ENCODE peak calls at places on chromosomes 6 and 20, in five cellular contexts. One of them, this sample, is unnamed.

GRCh38 chr20:20864346-20865096 is 152.1 kb upstream of the RALGAPA2 start:
- DNase-seq in H1: no peak
- DNase-seq in tibial nerve: no peak
- DNase-seq in sigmoid colon: no peak
- DNase-seq in SK-N-SH: no peak
- DNase-seq in this sample: no peak

GRCh38 chr6:11968241-11968806 is 43.8 kb upstream of the HIVEP1 start:
- DNase-seq in H1: no peak
- DNase-seq in sigmoid colon: no peak
- DNase-seq in tibial nerve: no peak
- DNase-seq in SK-N-SH: no peak
- DNase-seq in this sample: no peak

GRCh38 chr20:20333866-20334265 is 34.0 kb upstream of the INSM1 start:
- DNase-seq in tibial nerve: no peak
- DNase-seq in SK-N-SH: no peak
- DNase-seq in sigmoid colon: no peak
- DNase-seq in H1: no peak
- DNase-seq in this sample: no peak

GRCh38 chr6:56387621-56388413 is 140.4 kb upstream of the COL21A1 start:
- DNase-seq in tibial nerve: no peak
- DNase-seq in sigmoid colon: no peak
- DNase-seq in SK-N-SH: no peak
- DNase-seq in H1: no peak
- DNase-seq in this sample: no peak

GRCh38 chr6:3820563-3820962 is 28.6 kb upstream of the FAM50B start:
- DNase-seq in H1: no peak
- DNase-seq in SK-N-SH: no peak
- DNase-seq in sigmoid colon: no peak
- DNase-seq in tibial nerve: peak; percentile 41
- DNase-seq in this sample: no peak

GRCh38 chr20:40689943-40690835 is 1.2 kb upstream of the MAFB start:
- DNase-seq in sigmoid colon: peak; percentile 95
- DNase-seq in H1: peak; percentile 82
- DNase-seq in SK-N-SH: peak; percentile 89
- DNase-seq in tibial nerve: peak; percentile 92
- DNase-seq in this sample: peak; percentile 93

GRCh38 chr6:130680118-130680517 is 147.1 kb upstream of the SMLR1 start:
- DNase-seq in tibial nerve: no peak
- DNase-seq in sigmoid colon: no peak
- DNase-seq in SK-N-SH: no peak
- DNase-seq in H1: no peak
- DNase-seq in this sample: no peak

GRCh38 chr20:462199-462991 is at the start of gene TBC1D20:
- DNase-seq in SK-N-SH: peak; percentile 95
- DNase-seq in H1: peak; percentile 49
- DNase-seq in tibial nerve: peak; percentile 64
- DNase-seq in sigmoid colon: peak; percentile 92
- DNase-seq in this sample: peak; percentile 82

GRCh38 chr6:139027620-139028182 is 844 bp upstream of the ABRACL start:
- DNase-seq in SK-N-SH: no peak
- DNase-seq in sigmoid colon: no peak
- DNase-seq in tibial nerve: no peak
- DNase-seq in H1: no peak
- DNase-seq in this sample: no peak

GRCh38 chr6:98467091-98467490 is 367.3 kb upstream of the POU3F2 start:
- DNase-seq in SK-N-SH: no peak
- DNase-seq in tibial nerve: no peak
- DNase-seq in H1: no peak
- DNase-seq in sigmoid colon: no peak
- DNase-seq in this sample: no peak

GRCh38 chr6:85945454-85946185 is 302.9 kb upstream of the SYNCRIP start:
- DNase-seq in H1: no peak
- DNase-seq in tibial nerve: no peak
- DNase-seq in sigmoid colon: no peak
- DNase-seq in SK-N-SH: no peak
- DNase-seq in this sample: no peak

DNA sequence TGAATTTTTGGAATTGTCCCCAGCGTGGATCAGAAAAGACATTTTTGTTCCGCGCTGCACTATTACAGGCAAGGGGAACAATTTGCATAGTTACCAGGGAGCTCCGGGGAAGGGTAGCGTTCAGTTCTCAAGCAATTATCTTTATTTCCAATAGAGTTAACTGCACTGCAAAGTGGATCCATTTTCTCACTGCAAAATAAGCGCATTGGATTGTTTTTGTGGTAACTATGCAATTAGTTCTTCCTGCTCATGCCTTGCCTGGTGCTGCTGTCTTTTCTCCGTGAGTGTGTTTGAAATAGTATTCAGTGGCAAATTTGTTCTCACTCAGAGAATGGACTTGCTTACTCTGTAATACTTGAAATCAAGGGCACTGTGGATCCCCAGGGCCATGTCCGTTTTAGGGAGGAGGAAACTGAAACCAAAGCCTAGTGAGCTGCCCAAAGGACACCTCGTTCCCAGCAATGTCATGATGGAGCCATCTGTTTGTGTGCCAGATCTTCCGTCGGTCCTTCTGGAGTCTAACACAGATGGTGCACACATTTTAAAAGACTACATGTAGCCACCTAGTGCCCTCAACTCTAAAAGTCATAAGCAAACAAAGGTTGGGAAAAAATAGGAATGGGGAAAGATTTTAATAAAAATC is 7.4 kb upstream of the PCK1 start:
- DNase-seq in sigmoid colon: no peak
- DNase-seq in SK-N-SH: no peak
- DNase-seq in tibial nerve: no peak
- DNase-seq in H1: no peak
- DNase-seq in this sample: no peak
- TF ChIP-seq EP300 in sigmoid colon: no peak
- TF ChIP-seq EP300 in SK-N-SH: no peak
- TF ChIP-seq EP300 in tibial nerve: no peak
- TF ChIP-seq EP300 in H1: no peak
- TF ChIP-seq EP300 in this sample: no peak

GRCh38 chr20:61588356-61589054 is 336.4 kb downstream of the CDH4 start:
- DNase-seq in H1: no peak
- DNase-seq in tibial nerve: no peak
- DNase-seq in sigmoid colon: no peak
- DNase-seq in SK-N-SH: no peak
- DNase-seq in this sample: no peak
- H3K4me1 ChIP-seq in H1: peaks cover 5% of the 10 kb centered on the region
- H3K4me1 ChIP-seq in tibial nerve: no peaks in the 10 kb centered on the region
- H3K4me1 ChIP-seq in sigmoid colon: peaks cover 32% of the 10 kb centered on the region
- H3K4me1 ChIP-seq in SK-N-SH: peaks cover 4% of the 10 kb centered on the region
- H3K4me1 ChIP-seq in this sample: peaks cover 6% of the 10 kb centered on the region

DNA sequence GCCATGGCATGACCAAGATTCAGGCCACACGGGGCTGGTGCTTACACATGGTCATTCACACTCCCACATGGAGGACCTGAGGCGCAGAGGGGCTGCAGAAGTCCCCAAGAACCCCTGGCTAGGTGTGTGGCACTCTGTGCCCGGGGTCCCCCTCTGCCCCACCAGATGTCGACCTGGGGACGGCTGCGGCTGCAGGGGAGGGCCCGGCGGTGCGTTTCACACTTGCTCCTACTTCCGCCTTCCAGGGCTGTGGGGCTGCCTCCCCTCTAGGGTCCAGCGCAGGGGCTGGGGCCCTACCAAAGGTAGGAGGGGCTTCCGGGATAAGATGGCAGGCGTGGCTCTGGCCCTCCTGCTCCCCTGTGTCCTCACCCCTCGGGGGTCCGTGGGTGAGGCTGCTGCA is 81.1 kb upstream of the SLCO4A1 start:
- DNase-seq in SK-N-SH: no peak
- DNase-seq in sigmoid colon: no peak
- DNase-seq in H1: no peak
- DNase-seq in tibial nerve: no peak
- DNase-seq in this sample: no peak
- TF ChIP-seq EP300 in SK-N-SH: no peak
- TF ChIP-seq EP300 in sigmoid colon: no peak
- TF ChIP-seq EP300 in H1: no peak
- TF ChIP-seq EP300 in tibial nerve: no peak
- TF ChIP-seq EP300 in this sample: no peak

GRCh38 chr6:118709859-118710350 is 58.5 kb upstream of the CEP85L start:
- DNase-seq in tibial nerve: no peak
- DNase-seq in sigmoid colon: no peak
- DNase-seq in SK-N-SH: no peak
- DNase-seq in H1: no peak
- DNase-seq in this sample: no peak
- H3K4me1 ChIP-seq in tibial nerve: no peaks in the 10 kb centered on the region
- H3K4me1 ChIP-seq in sigmoid colon: peaks cover 33% of the 10 kb centered on the region
- H3K4me1 ChIP-seq in SK-N-SH: peaks cover 21% of the 10 kb centered on the region
- H3K4me1 ChIP-seq in H1: peaks cover 20% of the 10 kb centered on the region
- H3K4me1 ChIP-seq in this sample: peaks cover 6% of the 10 kb centered on the region

DNA sequence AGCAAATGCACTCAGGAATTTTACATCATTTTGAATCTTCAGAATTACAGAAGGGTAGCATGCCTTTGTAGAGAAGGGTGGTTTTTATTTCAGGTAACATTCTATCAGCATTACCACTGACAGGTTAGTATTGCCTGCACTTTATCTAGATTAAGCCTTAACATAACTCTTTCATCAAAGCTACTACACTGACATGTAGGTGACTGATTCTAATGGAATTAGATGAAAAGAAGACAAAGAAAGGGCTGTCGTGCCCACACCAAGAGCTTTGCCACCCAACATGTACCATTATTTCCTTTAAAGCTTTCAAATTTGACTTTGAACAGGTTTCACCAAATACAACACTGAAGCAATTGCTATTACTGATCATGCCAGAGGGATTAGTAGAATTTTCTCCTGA is 551.9 kb downstream of the EYS start:
- DNase-seq in sigmoid colon: no peak
- DNase-seq in tibial nerve: no peak
- DNase-seq in H1: no peak
- DNase-seq in SK-N-SH: no peak
- DNase-seq in this sample: no peak
- TF ChIP-seq EP300 in sigmoid colon: no peak
- TF ChIP-seq EP300 in tibial nerve: no peak
- TF ChIP-seq EP300 in H1: no peak
- TF ChIP-seq EP300 in SK-N-SH: no peak
- TF ChIP-seq EP300 in this sample: no peak

DNA sequence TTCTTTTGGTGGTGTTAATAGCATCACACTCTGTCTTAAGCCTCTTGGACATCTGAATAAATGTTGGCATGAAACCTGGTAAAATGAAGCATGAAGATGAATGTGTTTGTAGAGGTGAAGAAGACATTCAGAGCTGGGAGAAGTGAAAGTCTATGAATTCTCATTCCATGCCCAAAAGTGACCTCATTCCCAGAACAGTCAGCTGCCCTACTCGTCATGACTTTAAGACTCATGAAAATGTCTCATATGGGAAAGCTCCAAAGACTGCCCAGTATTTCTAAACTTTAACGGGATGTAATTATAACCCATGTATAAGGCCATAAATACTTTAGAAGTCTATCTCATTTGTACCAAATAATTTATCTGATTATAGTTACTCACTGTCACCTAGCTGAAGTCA is 357.1 kb downstream of the FOXA2 start:
- DNase-seq in tibial nerve: no peak
- DNase-seq in sigmoid colon: no peak
- DNase-seq in H1: no peak
- DNase-seq in SK-N-SH: no peak
- DNase-seq in this sample: no peak
- H3K4me1 ChIP-seq in tibial nerve: no peaks in the 10 kb centered on the region
- H3K4me1 ChIP-seq in sigmoid colon: no peaks in the 10 kb centered on the region
- H3K4me1 ChIP-seq in H1: no peaks in the 10 kb centered on the region
- H3K4me1 ChIP-seq in SK-N-SH: no peaks in the 10 kb centered on the region
- H3K4me1 ChIP-seq in this sample: no peaks in the 10 kb centered on the region

GRCh38 chr6:83859410-83860346 is at the start of gene CYB5R4:
- DNase-seq in tibial nerve: peak; percentile 89
- DNase-seq in sigmoid colon: peak; percentile 97
- DNase-seq in SK-N-SH: peak; percentile 96
- DNase-seq in H1: peak; percentile 89
- DNase-seq in this sample: peak; percentile 94
- TF ChIP-seq EP300 in tibial nerve: peak; percentile 74
- TF ChIP-seq EP300 in sigmoid colon: no peak
- TF ChIP-seq EP300 in SK-N-SH: no peak
- TF ChIP-seq EP300 in H1: no peak
- TF ChIP-seq EP300 in this sample: no peak

GRCh38 chr6:137214931-137215330 is 4.3 kb downstream of the IFNGR1 start:
- DNase-seq in SK-N-SH: no peak
- DNase-seq in H1: no peak
- DNase-seq in sigmoid colon: no peak
- DNase-seq in tibial nerve: no peak
- DNase-seq in this sample: no peak
- H3K4me1 ChIP-seq in SK-N-SH: peaks cover 19% of the 10 kb centered on the region
- H3K4me1 ChIP-seq in H1: peaks cover 8% of the 10 kb centered on the region
- H3K4me1 ChIP-seq in sigmoid colon: peaks cover 81% of the 10 kb centered on the region
- H3K4me1 ChIP-seq in tibial nerve: peaks cover 52% of the 10 kb centered on the region
- H3K4me1 ChIP-seq in this sample: peaks cover 20% of the 10 kb centered on the region

GRCh38 chr6:7200598-7201443 is 93.1 kb downstream of the RREB1 start:
- DNase-seq in H1: no peak
- DNase-seq in tibial nerve: no peak
- DNase-seq in SK-N-SH: no peak
- DNase-seq in sigmoid colon: no peak
- DNase-seq in this sample: no peak
- TF ChIP-seq EP300 in H1: no peak
- TF ChIP-seq EP300 in tibial nerve: no peak
- TF ChIP-seq EP300 in SK-N-SH: no peak
- TF ChIP-seq EP300 in sigmoid colon: no peak
- TF ChIP-seq EP300 in this sample: no peak